ENCODE peak calls at places on chromosome 6, in five cellular contexts. P is fibroblast of mammary gland; V is colonic mucosa; L is tibial artery; Z is naive thymus-derived CD4-positive, alpha-beta T cell. R is an unnamed sample.

GRCh38 chr6:104559435-104560202 is 300.1 kb downstream of the HACE1 start:
- DNase-seq in P (peak; percentile 3), V (no peak), Z (no peak), L (no peak), R (no peak)

GRCh38 chr6:24566020-24566752 is 71.4 kb downstream of the ALDH5A1 start:
- DNase-seq in V (no peak), P (peak; percentile 18), L (no peak), Z (no peak), R (no peak)

GRCh38 chr6:136752554-136752953 is 39.7 kb downstream of the MAP3K5 start:
- DNase-seq in V (peak; percentile 65), Z (no peak), P (no peak), L (no peak), R (no peak)

GRCh38 chr6:54244430-54244829 is 63.8 kb upstream of the TINAG start:
- DNase-seq in L (no peak), V (no peak), P (peak; percentile 50), Z (no peak), R (no peak)

GRCh38 chr6:170222498-170223471 is 68.1 kb downstream of the DLL1 start:
- DNase-seq in Z (no peak), P (no peak), V (no peak), L (peak; percentile 47), R (no peak)

GRCh38 chr6:108227290-108227689 is 33.5 kb downstream of the SNX3 start:
- DNase-seq in V (no peak), Z (no peak), P (no peak), L (no peak), R (no peak)

GRCh38 chr6:111958534-111958933 is 85.3 kb upstream of the FYN start:
- DNase-seq in L (no peak), V (no peak), Z (no peak), P (no peak), R (no peak)

GRCh38 chr6:152794696-152795095 is 44.1 kb downstream of the VIP start:
- DNase-seq in L (no peak), Z (no peak), P (no peak), V (no peak), R (no peak)

GRCh38 chr6:53672232-53672631 is 6.7 kb upstream of the KLHL31 start:
- DNase-seq in V (no peak), P (no peak), L (no peak), Z (no peak), R (no peak)

GRCh38 chr6:35072698-35073055 is 68.5 kb downstream of the TCP11 start:
- DNase-seq in L (no peak), P (no peak), V (no peak), Z (no peak), R (no peak)

GRCh38 chr6:34044945-34045595 is 100.8 kb downstream of the GRM4 start:
- DNase-seq in Z (no peak), P (no peak), V (no peak), L (no peak), R (no peak)

DNA sequence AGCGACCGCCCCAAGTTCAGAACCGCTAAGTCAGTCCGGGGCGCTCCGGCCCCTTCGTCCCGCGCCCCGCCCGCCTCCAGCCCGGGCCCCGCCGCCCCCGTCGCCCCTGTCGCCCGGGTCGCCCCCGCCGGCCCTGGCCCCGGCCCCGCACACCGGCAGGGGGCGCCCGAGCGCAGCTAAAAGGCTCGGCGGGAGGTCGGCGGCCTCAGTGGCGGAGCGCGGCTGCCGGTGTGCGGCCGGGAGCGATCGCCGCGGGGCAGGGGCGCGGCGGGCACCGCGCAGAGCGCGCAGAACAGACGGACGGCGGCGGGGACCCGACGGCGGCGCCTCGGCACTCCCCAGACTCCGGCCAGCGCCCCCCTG is at the start of gene FNDC1:
- DNase-seq in V (peak; percentile 37), L (no peak), Z (no peak), P (no peak), R (no peak)
- H3K4me3 ChIP-seq in V (peak within 1 kb of the TSS; percentile 23), L (peak within 1 kb of the TSS; percentile 41), Z (no peak within 1 kb of the TSS), P (peak within 1 kb of the TSS; percentile 22), R (no peak within 1 kb of the TSS)

GRCh38 chr6:8651998-8652397 is 216.7 kb upstream of the SLC35B3 start:
- DNase-seq in Z (no peak), L (no peak), P (no peak), V (no peak), R (no peak)

GRCh38 chr6:8658391-8658790 is 223.0 kb upstream of the SLC35B3 start:
- DNase-seq in P (no peak), V (no peak), L (no peak), Z (no peak), R (no peak)

GRCh38 chr6:8655670-8656454 is 220.5 kb upstream of the SLC35B3 start:
- DNase-seq in Z (no peak), L (no peak), P (no peak), V (no peak), R (no peak)

GRCh38 chr6:8657522-8657921 is 222.2 kb upstream of the SLC35B3 start:
- DNase-seq in P (no peak), V (no peak), L (no peak), Z (no peak), R (no peak)

DNA sequence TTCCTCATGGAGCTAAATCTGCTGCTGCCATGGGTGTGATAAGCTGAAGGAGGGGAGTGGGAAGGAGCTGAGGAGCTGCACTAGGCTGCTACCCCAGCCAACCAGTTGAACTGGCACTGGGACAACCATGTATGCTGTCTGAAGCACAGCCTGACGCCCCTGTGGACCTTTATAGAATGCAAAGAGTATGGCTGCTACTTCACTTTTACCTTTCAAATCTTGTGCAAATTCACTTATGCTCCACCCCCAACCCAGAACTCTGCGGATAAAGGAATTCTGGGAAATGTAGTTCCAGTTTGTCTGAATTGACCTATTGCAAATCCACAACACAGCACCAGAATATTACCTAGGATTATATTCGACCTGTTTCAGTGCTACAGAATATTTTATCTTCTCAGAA is 217.4 kb upstream of the SLC35B3 start:
- DNase-seq in L (no peak), P (no peak), Z (no peak), V (no peak), R (no peak)
- H3K4me3 ChIP-seq in L (no peak overlapping the region), P (no peak overlapping the region), Z (no peak overlapping the region), V (no peak overlapping the region), R (no peak overlapping the region)

GRCh38 chr6:84773133-84773430 is 8.7 kb upstream of the TBX18 start:
- DNase-seq in P (no peak), V (no peak), L (no peak), Z (no peak), R (no peak)
- H3K4me3 ChIP-seq in P (peak overlapping the region; percentile 55), V (no peak overlapping the region), L (peak overlapping the region; percentile 62), Z (no peak overlapping the region), R (no peak overlapping the region)

GRCh38 chr6:7727951-7728854 is 2.3 kb downstream of the BMP6 start:
- DNase-seq in Z (peak; percentile 12), P (no peak), V (peak; percentile 24), L (peak; percentile 73), R (no peak)

GRCh38 chr6:7726416-7727149 is 684 bp downstream of the BMP6 start:
- DNase-seq in V (no peak), Z (no peak), L (no peak), P (no peak), R (no peak)

GRCh38 chr6:7728855-7729590 is 3.1 kb downstream of the BMP6 start:
- DNase-seq in P (no peak), Z (no peak), V (no peak), L (no peak), R (no peak)

GRCh38 chr6:7725849-7726415 is at the start of gene BMP6:
- DNase-seq in L (peak; percentile 90), V (peak; percentile 90), Z (peak; percentile 24), P (peak; percentile 70), R (peak; percentile 65)

DNA sequence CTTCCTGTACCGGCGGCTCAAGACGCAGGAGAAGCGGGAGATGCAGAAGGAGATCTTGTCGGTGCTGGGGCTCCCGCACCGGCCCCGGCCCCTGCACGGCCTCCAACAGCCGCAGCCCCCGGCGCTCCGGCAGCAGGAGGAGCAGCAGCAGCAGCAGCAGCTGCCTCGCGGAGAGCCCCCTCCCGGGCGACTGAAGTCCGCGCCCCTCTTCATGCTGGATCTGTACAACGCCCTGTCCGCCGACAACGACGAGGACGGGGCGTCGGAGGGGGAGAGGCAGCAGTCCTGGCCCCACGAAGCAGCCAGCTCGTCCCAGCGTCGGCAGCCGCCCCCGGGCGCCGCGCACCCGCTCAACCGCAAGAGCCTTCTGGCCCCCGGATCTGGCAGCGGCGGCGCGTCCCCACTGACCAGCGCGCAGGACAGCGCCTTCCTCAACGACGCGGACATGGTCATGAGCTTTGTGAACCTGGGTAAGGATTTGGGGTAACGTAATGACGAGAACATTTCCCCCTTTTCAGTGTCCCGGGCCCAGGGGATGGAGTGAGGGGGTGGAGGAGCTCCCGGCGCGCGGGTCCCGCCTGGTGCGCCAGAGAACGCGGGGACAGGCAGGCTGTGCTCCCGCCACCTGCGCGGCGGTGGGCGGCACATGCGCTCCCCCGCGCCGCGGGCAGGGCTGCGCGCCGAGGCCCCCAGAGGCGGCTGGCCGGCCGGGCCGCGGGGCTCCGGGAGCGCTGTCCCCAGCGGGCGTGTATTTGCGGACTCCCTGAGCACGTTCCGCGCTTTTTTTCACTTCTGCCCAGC is 1.5 kb downstream of the BMP6 start:
- DNase-seq in V (no peak), L (no peak), P (no peak), Z (no peak), R (no peak)
- H3K4me3 ChIP-seq in V (peak overlapping the region; percentile 27), L (peak overlapping the region; percentile 50), P (peak overlapping the region; percentile 34), Z (no peak overlapping the region), R (peak overlapping the region; percentile 32)

GRCh38 chr6:5086294-5086890 is 1.3 kb downstream of the PPP1R3G start:
- DNase-seq in L (no peak), V (no peak), P (no peak), Z (no peak), R (no peak)
- H3K4me3 ChIP-seq in L (peak overlapping the region; percentile 65), V (peak overlapping the region; percentile 67), P (no peak overlapping the region), Z (no peak overlapping the region), R (no peak overlapping the region)

DNA sequence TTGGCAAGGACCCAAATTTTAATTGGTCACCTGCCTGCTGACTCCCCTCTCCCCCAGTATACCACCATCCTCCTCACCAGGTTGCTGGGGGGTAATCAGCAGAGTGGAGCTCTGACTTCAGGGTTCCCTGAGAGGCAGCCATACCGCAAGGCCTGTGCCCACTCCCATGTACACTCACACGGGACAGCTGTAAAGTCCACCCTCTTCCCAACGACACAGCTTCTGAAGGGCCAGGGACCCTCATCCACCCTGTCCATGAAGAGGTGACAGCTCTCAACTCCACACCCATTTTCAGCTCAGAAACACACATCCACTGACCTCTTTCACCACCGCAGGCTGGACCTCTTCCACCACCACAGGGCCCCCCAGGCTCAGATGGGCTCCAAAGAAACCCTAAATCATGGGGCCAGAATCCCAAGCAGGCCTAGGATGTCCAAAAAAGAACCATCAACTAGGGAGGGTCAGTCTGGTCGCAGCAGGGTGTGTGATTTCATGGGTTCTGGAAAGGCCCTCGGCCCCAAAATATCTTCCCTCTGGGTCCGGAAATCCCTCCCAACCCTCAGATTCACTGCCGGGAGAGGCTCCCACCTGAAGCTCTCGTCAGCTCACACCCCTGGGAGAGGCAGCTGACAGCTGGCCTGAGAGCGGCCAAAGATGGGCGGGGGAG is 29.9 kb downstream of the TFEB start:
- DNase-seq in P (no peak), V (no peak), L (no peak), Z (no peak), R (no peak)
- H3K4me3 ChIP-seq in P (no peak overlapping the region), V (no peak overlapping the region), L (peak overlapping the region; percentile 0), Z (no peak overlapping the region), R (no peak overlapping the region)

GRCh38 chr6:5020142-5020541 is 16.3 kb upstream of the RPP40 start:
- DNase-seq in Z (no peak), V (no peak), P (no peak), L (no peak), R (no peak)
- H3K4me3 ChIP-seq in Z (no peak overlapping the region), V (no peak overlapping the region), P (no peak overlapping the region), L (no peak overlapping the region), R (no peak overlapping the region)

R was measured in LNCaP clone FGC.